ENCODE peak calls at places on chromosomes 2 and 18, in five cellular contexts. N, Z, J, L and X are unnamed samples.

GRCh38 chr18:26617151-26617554 is 68.8 kb upstream of the KCTD1 start:
- DNase-seq in N (no peak), Z (peak; percentile 16), J (peak; percentile 91), L (peak; percentile 68), X (no peak)

GRCh38 chr2:120991401-120991800 is 255.7 kb downstream of the GLI2 start:
- DNase-seq in N (no peak), Z (no peak), J (no peak), L (no peak), X (no peak)

GRCh38 chr2:68171684-68172083 is 14.0 kb downstream of the PNO1 start:
- DNase-seq in N (no peak), Z (no peak), J (no peak), L (no peak), X (no peak)

GRCh38 chr2:63029058-63029457 is 21.6 kb upstream of the OTX1 start:
- DNase-seq in N (no peak), Z (no peak), J (peak; percentile 61), L (no peak), X (no peak)

GRCh38 chr2:120982598-120982997 is 246.9 kb downstream of the GLI2 start:
- DNase-seq in N (no peak), Z (no peak), J (no peak), L (no peak), X (no peak)

GRCh38 chr18:55907352-55908045 is 319.5 kb upstream of the TCF4 start:
- DNase-seq in N (no peak), Z (no peak), J (no peak), L (no peak), X (no peak)

GRCh38 chr2:73218298-73218697 is 4.3 kb downstream of the SMYD5 start:
- DNase-seq in N (no peak), Z (no peak), J (peak; percentile 20), L (no peak), X (no peak)

GRCh38 chr18:75612491-75612890 is 185.0 kb upstream of the SMIM21 start:
- DNase-seq in N (no peak), Z (no peak), J (no peak), L (no peak), X (no peak)

GRCh38 chr2:14975401-14975800 is 342.9 kb downstream of the LRATD1 start:
- DNase-seq in N (no peak), Z (no peak), J (peak; percentile 25), L (no peak), X (no peak)

GRCh38 chr2:237921967-237922492 is 44.8 kb upstream of the UBE2F start:
- DNase-seq in N (no peak), Z (no peak), J (no peak), L (no peak), X (no peak)

GRCh38 chr2:133092571-133092970 is 422.6 kb upstream of the LYPD1 start:
- DNase-seq in N (no peak), Z (no peak), J (no peak), L (no peak), X (no peak)

GRCh38 chr2:151367571-151367970 is 10.2 kb downstream of the TNFAIP6 start:
- DNase-seq in N (no peak), Z (no peak), J (no peak), L (peak; percentile 38), X (no peak)

GRCh38 chr2:1581965-1582625 is 162.2 kb downstream of the PXDN start:
- DNase-seq in N (no peak), Z (no peak), J (peak; percentile 45), L (no peak), X (no peak)

GRCh38 chr2:27441226-27441926 is 805 bp upstream of the KRTCAP3 start:
- DNase-seq in N (no peak), Z (no peak), J (no peak), L (no peak), X (no peak)

GRCh38 chr2:27431395-27431794 is 3.0 kb downstream of the NRBP1 start:
- DNase-seq in N (no peak), Z (no peak), J (peak; percentile 82), L (no peak), X (no peak)

DNA sequence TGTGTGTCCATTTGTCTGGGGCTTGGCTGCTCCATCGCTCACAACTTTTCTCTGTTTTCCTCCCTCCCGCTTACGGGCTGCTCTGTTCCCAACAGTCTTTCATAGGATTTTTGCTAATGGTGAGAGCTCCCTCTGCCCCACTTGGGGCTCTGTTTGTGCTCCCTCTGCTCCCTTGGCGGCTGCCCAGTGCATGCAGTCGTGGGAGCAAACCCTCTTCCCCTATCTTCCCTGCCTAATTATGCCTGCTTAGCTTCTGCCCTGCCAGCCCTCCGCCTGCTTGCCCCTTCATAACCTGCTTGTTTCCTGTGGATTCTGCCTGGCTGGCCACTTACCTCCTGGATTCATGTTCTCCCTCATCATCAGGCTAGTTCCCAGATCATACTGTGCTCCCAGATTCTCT is 6.6 kb upstream of the KRTCAP3 start:
- DNase-seq in N (no peak), Z (no peak), J (no peak), L (no peak), X (no peak)
- TF ChIP-seq CTCF in N (no peak), Z (no peak), J (no peak), L (no peak), X (no peak)

DNA sequence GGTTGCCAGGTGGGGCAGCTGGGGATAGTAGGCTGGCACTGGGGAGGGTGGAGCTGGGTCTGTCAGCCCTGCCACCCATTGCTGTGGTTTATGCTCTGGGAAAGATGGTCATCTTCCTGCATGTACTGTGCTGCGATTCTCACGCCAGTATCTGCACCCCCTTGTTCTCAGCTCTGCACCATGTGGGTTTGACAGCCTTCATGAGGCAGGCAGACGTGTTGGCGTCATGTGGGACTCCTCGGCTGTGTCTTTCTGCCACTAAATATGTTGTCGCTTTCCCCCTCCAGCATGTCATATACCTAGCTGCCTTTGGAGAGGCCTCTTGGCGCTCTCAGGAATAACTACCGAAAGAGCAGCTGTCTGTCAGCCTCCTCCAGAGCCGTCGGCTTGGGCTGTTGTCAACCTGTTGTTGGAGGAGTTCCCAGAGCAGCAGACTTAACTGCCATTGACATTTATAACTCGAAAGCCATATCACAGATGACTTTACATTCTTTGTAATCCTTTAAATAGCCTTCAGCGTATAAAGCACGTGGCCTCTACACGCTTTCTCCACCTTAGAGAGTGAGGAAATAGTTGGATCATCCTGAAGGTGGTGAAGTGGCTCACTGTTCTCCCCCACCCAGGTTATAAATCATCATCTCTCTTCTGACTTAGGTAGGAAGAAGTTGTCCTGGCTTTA is 80.4 kb upstream of the MGAT5 start:
- DNase-seq in N (no peak), Z (no peak), J (no peak), L (no peak), X (no peak)
- TF ChIP-seq CTCF in N (no peak), Z (no peak), J (no peak), L (no peak), X (no peak)

DNA sequence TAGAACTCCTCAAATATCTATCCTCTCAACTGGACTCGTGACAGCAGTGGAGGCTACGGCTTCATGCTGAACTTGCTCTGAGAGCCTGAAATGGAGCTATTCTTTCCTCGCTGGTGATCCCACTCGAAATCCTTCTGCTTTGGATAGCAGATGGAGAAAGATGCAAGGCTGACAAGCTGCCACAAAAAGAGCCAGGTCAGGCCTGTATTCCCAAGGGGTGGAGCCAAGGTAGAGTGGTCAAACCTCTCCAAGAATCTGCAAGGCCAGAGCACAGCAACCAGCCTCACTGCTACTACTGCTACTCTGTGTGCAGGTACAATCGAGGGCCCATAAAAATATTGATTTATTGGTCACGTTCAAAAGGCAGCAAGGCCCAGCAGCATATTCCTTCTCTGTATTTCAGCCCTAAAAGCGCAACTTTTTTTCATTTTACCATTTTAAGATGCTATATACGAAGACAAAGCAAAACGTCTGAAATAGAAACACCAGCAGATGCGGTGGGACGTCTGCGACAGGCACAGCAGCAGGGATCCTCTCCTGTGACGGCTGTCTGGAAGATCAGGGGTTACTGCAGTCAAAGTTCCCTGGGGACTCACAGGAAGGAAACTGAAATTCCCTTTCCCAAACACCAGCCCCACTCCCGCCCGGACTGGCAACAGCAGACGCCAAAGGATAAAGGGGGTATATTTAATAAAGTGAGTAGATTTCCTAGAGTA is 2.4 kb downstream of the SPRED2 start:
- DNase-seq in N (no peak), Z (no peak), J (no peak), L (no peak), X (no peak)
- TF ChIP-seq CTCF in N (no peak), Z (no peak), J (no peak), L (no peak), X (no peak)

GRCh38 chr2:200767111-200767885 is 44.4 kb upstream of the BZW1 start:
- DNase-seq in N (no peak), Z (no peak), J (no peak), L (no peak), X (no peak)
- TF ChIP-seq CTCF in N (no peak), Z (no peak), J (no peak), L (no peak), X (no peak)

DNA sequence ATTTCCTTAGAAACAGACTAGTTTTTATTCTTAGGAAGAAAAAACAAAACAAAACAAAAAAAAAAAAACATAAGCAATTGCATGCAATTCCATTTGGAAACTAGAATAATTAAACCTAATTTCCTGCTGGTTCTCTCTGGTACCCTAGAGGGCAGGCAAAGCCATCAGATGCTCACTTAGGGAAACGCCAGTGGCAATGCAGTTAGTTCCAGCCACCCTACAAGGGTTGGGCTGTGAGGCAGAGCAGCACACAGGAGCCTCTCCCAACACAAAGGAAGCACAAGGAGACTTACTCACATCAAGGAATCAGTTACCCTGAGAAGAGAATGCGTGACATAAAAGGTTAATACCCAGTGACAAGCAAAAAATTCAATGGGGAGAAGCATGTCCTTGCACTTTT is 28.8 kb downstream of the CCDC93 start:
- DNase-seq in N (no peak), Z (no peak), J (no peak), L (no peak), X (no peak)
- TF ChIP-seq CTCF in N (no peak), Z (no peak), J (no peak), L (no peak), X (no peak)

GRCh38 chr2:64987963-64988419 is 1.2 kb upstream of the SLC1A4 start:
- DNase-seq in N (no peak), Z (no peak), J (peak; percentile 92), L (peak; percentile 84), X (no peak)

GRCh38 chr2:64987001-64987962 is 1.9 kb upstream of the SLC1A4 start:
- DNase-seq in N (peak; percentile 37), Z (no peak), J (no peak), L (no peak), X (peak; percentile 75)

GRCh38 chr2:64989126-64989981 is at the start of gene SLC1A4:
- DNase-seq in N (peak; percentile 89), Z (peak; percentile 64), J (peak; percentile 81), L (peak; percentile 62), X (peak; percentile 97)

GRCh38 chr2:64989982-64990614 is 899 bp downstream of the SLC1A4 start:
- DNase-seq in N (no peak), Z (no peak), J (no peak), L (no peak), X (no peak)

DNA sequence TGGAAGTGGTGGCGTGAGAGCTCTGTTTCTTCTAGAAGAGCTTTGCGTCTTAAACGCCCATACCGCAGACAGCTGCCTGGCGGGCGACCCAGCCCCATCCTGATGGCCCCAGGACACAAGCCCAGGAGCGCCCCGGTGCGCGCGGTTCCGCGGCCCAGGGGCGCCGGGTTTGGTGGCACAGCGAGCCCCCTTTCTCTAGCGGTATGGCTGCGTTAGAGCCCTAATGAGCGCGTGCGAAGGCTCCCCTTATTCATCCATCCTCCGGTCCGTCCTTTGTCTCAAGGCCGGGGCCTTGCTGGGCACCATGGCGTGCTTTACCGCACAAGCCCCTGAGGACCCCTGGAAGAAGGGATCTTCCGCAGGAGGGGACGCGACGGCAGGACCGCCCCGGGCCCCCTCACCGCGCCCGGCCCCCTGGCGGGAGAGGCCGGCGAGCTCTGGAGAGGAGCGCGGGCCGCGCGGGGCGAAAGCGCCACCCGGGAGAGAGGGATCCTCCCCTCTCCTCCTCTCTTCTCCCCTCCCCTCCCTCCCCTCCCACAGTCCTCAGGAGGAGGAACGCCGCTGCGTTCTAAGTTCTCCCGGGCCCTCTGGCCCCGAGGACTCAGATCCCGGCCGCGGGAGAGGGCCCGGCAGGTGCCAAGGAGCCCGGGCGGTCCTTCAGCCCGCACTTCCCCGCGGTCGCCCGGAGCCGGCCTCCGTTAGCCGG is 626 bp upstream of the SLC1A4 start:
- DNase-seq in N (peak; percentile 84), Z (peak; percentile 77), J (peak; percentile 87), L (peak; percentile 72), X (peak; percentile 78)
- TF ChIP-seq CTCF in N (no peak), Z (peak; percentile 54), J (no peak), L (peak; percentile 36), X (peak; percentile 27)